ENCODE peak calls at places on chromosome 17, in ten cellular contexts. R is BJ, A is ovary, S is AG04450, E is coronary artery, K is upper lobe of right lung, C is endothelial cell, W is HFFc6, M is uterus, L is mesothelial cell of epicardium. F is an unnamed sample.

GRCh38 chr17:42117397-42118125 is 3.6 kb downstream of the KAT2A start:
- DNase-seq in M (no peak), L (no peak), R (no peak), A (no peak), K (no peak), C (no peak), S (no peak), E (no peak), W (no peak), F (no peak)

GRCh38 chr17:63774141-63774981 is at the start of gene DDX42:
- DNase-seq in L (peak), M (peak), A (peak), S (no peak), W (peak), E (peak), K (peak), C (peak), R (no peak), F (peak)

GRCh38 chr17:20922128-20922670 is 120.6 kb downstream of the USP22 start:
- DNase-seq in W (peak), L (no peak), R (no peak), M (peak), C (no peak), S (no peak), K (no peak), A (no peak), E (no peak), F (no peak)

GRCh38 chr17:78300962-78301820 is 58.7 kb downstream of the SOCS3 start:
- DNase-seq in L (no peak), W (no peak), C (no peak), S (no peak), K (no peak), M (no peak), E (no peak), R (no peak), A (no peak), F (no peak)

GRCh38 chr17:71200597-71200996 is 920.2 kb upstream of the SOX9 start:
- DNase-seq in M (no peak), S (no peak), A (no peak), C (no peak), K (no peak), L (no peak), W (peak), R (no peak), E (no peak), F (no peak)

GRCh38 chr17:29549169-29549935 is 17.5 kb downstream of the ABHD15 start:
- DNase-seq in W (no peak), C (no peak), L (no peak), S (no peak), R (no peak), M (no peak), A (no peak), E (no peak), K (no peak), F (no peak)

GRCh38 chr17:58308985-58309917 is 19.3 kb downstream of the TSPOAP1 start:
- DNase-seq in C (no peak), M (no peak), R (no peak), S (no peak), K (no peak), E (peak), W (no peak), A (no peak), L (peak), F (peak)

GRCh38 chr17:7408341-7408740 is 696 bp downstream of the NLGN2 start:
- DNase-seq in E (no peak), S (no peak), A (no peak), R (no peak), L (no peak), W (no peak), C (no peak), K (no peak), M (no peak), F (no peak)

GRCh38 chr17:17141860-17142552 is 64.1 kb downstream of the PLD6 start:
- DNase-seq in C (peak), S (no peak), M (no peak), L (peak), E (no peak), R (no peak), A (peak), K (no peak), W (peak), F (no peak)

GRCh38 chr17:77959926-77960521 is 1.5 kb downstream of the TNRC6C start:
- DNase-seq in E (no peak), A (no peak), L (no peak), K (no peak), W (no peak), M (no peak), S (no peak), C (no peak), R (no peak), F (no peak)

GRCh38 chr17:81411305-81411704 is 16.0 kb downstream of the BAHCC1 start:
- DNase-seq in W (no peak), A (no peak), E (no peak), L (no peak), R (no peak), M (no peak), S (no peak), C (no peak), K (no peak), F (no peak)

GRCh38 chr17:35796942-35797341 is 1.5 kb upstream of the MMP28 start:
- DNase-seq in A (no peak), W (no peak), R (no peak), M (no peak), K (no peak), C (no peak), S (no peak), L (no peak), E (no peak), F (no peak)

GRCh38 chr17:31561469-31562412 is 170.3 kb downstream of the RAB11FIP4 start:
- DNase-seq in R (no peak), C (no peak), A (no peak), L (no peak), M (no peak), E (no peak), W (peak), K (no peak), S (no peak), F (no peak)

GRCh38 chr17:76174072-76174471 is 33.0 kb upstream of the FOXJ1 start:
- DNase-seq in R (no peak), C (no peak), L (no peak), M (no peak), K (no peak), E (no peak), W (no peak), S (no peak), A (no peak), F (no peak)

GRCh38 chr17:78390241-78391050 is 12.0 kb downstream of the PGS1 start:
- DNase-seq in C (peak), R (peak), L (no peak), S (peak), M (peak), A (no peak), W (peak), K (no peak), E (no peak), F (no peak)

GRCh38 chr17:82400830-82401229 is 17.3 kb upstream of the HEXD start:
- DNase-seq in E (no peak), A (no peak), K (peak), W (no peak), S (no peak), C (no peak), M (no peak), L (no peak), R (no peak), F (no peak)

GRCh38 chr17:80861892-80862291 is 129.7 kb upstream of the CHMP6 start:
- DNase-seq in L (no peak), R (no peak), M (no peak), K (no peak), A (no peak), S (no peak), E (no peak), C (peak), W (no peak), F (no peak)

GRCh38 chr17:2688351-2689342 is 22.9 kb downstream of the CLUH start:
- DNase-seq in R (no peak), E (peak), L (no peak), A (peak), S (no peak), W (no peak), M (peak), K (peak), C (no peak), F (peak)

GRCh38 chr17:14135906-14136590 is 66.7 kb downstream of the COX10 start:
- DNase-seq in R (no peak), M (no peak), S (no peak), L (no peak), E (no peak), W (no peak), C (no peak), A (no peak), K (no peak), F (no peak)

GRCh38 chr17:81239714-81240555 is 817 bp downstream of the NDUFAF8 start:
- DNase-seq in E (no peak), C (no peak), M (no peak), S (no peak), W (peak), L (no peak), K (no peak), A (no peak), R (no peak), F (no peak)

GRCh38 chr17:71163121-71163812 is 957.6 kb upstream of the SOX9 start:
- DNase-seq in L (no peak), R (no peak), S (no peak), A (no peak), M (no peak), K (no peak), W (no peak), C (no peak), E (no peak), F (no peak)

GRCh38 chr17:17186051-17186450 is 20.1 kb downstream of the PLD6 start:
- DNase-seq in R (no peak), L (no peak), A (no peak), M (no peak), K (no peak), W (no peak), S (no peak), C (no peak), E (no peak), F (no peak)

GRCh38 chr17:2179615-2180295 is 123.8 kb downstream of the SMG6 start:
- DNase-seq in A (peak), K (no peak), S (peak), L (peak), M (peak), R (peak), E (peak), W (peak), C (no peak), F (peak)

GRCh38 chr17:3695129-3695722 is 729 bp downstream of the P2RX5 start:
- DNase-seq in C (no peak), M (no peak), L (no peak), W (no peak), E (no peak), K (no peak), R (no peak), S (no peak), A (no peak), F (no peak)

GRCh38 chr17:38613981-38614779 is 8.4 kb upstream of the SRCIN1 start:
- DNase-seq in M (no peak), W (no peak), C (no peak), K (no peak), E (no peak), S (no peak), A (no peak), R (no peak), L (no peak), F (no peak)

GRCh38 chr17:39199986-39200879 is at the start of gene RPL19:
- DNase-seq in S (peak), R (peak), C (peak), E (peak), K (peak), M (peak), L (peak), A (peak), W (peak), F (peak)

GRCh38 chr17:2624292-2624731 is 30.9 kb downstream of the PAFAH1B1 start:
- DNase-seq in S (no peak), A (no peak), W (no peak), E (no peak), M (no peak), L (no peak), R (no peak), K (no peak), C (peak), F (no peak)

GRCh38 chr17:39517224-39517623 is 55.9 kb downstream of the CDK12 start:
- DNase-seq in E (no peak), R (no peak), S (no peak), L (no peak), M (no peak), A (no peak), W (no peak), C (no peak), K (no peak), F (no peak)

GRCh38 chr17:71496552-71496951 is 624.3 kb upstream of the SOX9 start:
- DNase-seq in K (no peak), M (no peak), R (no peak), L (no peak), W (peak), A (no peak), S (no peak), C (no peak), E (no peak), F (no peak)

GRCh38 chr17:75950850-75951554 is 10.2 kb upstream of the FBF1 start:
- DNase-seq in C (no peak), A (no peak), S (no peak), R (no peak), W (no peak), M (no peak), K (no peak), L (no peak), E (no peak), F (no peak)

GRCh38 chr17:32627233-32628008 is 140.6 kb downstream of the CDK5R1 start:
- DNase-seq in C (no peak), A (peak), S (no peak), K (no peak), R (no peak), E (no peak), M (no peak), W (peak), L (no peak), F (no peak)

GRCh38 chr17:37813753-37814152 is 68.9 kb upstream of the HNF1B start:
- DNase-seq in C (no peak), S (peak), A (no peak), R (peak), M (no peak), E (no peak), W (peak), L (no peak), K (no peak), F (no peak)

GRCh38 chr17:8120520-8121443 is 2.5 kb upstream of the ALOXE3 start:
- DNase-seq in S (no peak), K (peak), L (peak), R (no peak), W (peak), E (peak), A (peak), C (peak), M (peak), F (peak)

GRCh38 chr17:13114601-13115024 is 96.8 kb upstream of the ELAC2 start:
- DNase-seq in M (no peak), A (no peak), L (peak), W (peak), E (no peak), K (no peak), R (peak), S (peak), C (peak), F (no peak)

GRCh38 chr17:74544991-74545441 is 899 bp downstream of the CD300C start:
- DNase-seq in K (peak), C (no peak), S (no peak), R (no peak), L (no peak), A (no peak), M (no peak), E (no peak), W (no peak), F (no peak)

DNA sequence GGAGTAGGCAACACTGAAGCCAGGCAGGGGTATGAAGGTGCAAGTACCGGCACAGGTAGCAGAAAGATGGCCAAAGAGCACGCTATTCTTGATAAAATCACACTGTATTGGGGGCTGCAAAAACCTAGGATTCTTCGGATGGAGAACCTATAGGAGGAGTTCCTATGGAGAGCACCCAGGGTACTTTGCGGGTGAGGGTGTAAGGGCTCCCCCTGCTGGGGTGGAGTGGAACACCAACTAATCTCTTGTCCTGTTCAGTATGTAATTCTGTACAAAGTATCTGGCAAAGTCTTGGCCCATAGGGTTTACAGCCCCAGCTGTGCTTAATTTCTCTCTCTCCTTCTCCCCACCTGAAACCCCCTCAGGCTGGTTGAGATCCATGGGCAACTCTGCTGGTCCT is 393.1 kb upstream of the ASIC2 start:
- DNase-seq in W (no peak), R (no peak), K (no peak), A (no peak), C (peak), S (no peak), L (no peak), M (no peak), E (no peak), F (no peak)
- TF ChIP-seq CTCF in W (peak), R (peak), K (peak), A (no peak), C (peak), S (peak), L (peak), M (no peak), E (no peak), F (no peak)

GRCh38 chr17:49514374-49514738 is 19.3 kb downstream of the NGFR start:
- DNase-seq in R (no peak), C (no peak), K (no peak), A (no peak), M (peak), L (no peak), S (no peak), W (no peak), E (peak), F (no peak)
- TF ChIP-seq CTCF in R (peak), C (no peak), K (no peak), A (peak), M (no peak), L (peak), S (peak), W (peak), E (no peak), F (peak)

GRCh38 chr17:45227101-45227591 is 5.5 kb downstream of the FMNL1 start:
- DNase-seq in K (no peak), W (no peak), E (no peak), S (no peak), R (no peak), L (no peak), M (no peak), A (no peak), C (no peak), F (no peak)

GRCh38 chr17:45225051-45225700 is 3.5 kb downstream of the FMNL1 start:
- DNase-seq in K (no peak), C (no peak), W (no peak), E (no peak), L (no peak), R (no peak), M (no peak), A (no peak), S (no peak), F (no peak)

GRCh38 chr17:45225964-45226530 is 4.4 kb downstream of the FMNL1 start:
- DNase-seq in A (no peak), L (no peak), M (peak), S (no peak), E (peak), W (no peak), C (no peak), K (peak), R (no peak), F (no peak)

GRCh38 chr17:45227631-45228120 is 6.0 kb downstream of the FMNL1 start:
- DNase-seq in W (no peak), L (no peak), S (no peak), R (no peak), K (no peak), E (no peak), C (no peak), A (no peak), M (no peak), F (no peak)

DNA sequence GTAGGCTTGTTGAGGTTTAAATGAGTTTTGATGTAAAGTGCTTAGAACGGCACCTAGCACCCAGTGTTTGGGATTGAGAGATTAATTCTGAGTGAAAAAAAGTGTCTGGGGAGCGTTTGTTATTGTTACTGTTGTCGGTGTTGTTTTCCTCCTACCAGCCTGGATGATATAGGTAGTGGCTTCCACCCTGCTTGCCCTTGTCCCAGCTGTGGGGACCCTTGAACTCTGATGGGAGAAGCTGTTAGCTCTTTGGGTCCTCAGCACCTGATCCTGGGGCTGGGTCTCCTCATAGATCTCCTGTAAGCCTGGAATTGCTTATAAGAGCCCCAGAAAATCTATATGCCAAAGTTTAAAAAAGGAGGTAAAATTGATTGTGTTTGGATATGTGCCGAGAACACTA is 4.9 kb downstream of the FMNL1 start:
- DNase-seq in L (no peak), R (no peak), M (no peak), W (no peak), K (no peak), C (no peak), E (no peak), S (no peak), A (no peak), F (no peak)
- TF ChIP-seq CTCF in L (no peak), R (no peak), M (no peak), W (no peak), K (no peak), C (no peak), E (no peak), S (no peak), A (no peak), F (no peak)

DNA sequence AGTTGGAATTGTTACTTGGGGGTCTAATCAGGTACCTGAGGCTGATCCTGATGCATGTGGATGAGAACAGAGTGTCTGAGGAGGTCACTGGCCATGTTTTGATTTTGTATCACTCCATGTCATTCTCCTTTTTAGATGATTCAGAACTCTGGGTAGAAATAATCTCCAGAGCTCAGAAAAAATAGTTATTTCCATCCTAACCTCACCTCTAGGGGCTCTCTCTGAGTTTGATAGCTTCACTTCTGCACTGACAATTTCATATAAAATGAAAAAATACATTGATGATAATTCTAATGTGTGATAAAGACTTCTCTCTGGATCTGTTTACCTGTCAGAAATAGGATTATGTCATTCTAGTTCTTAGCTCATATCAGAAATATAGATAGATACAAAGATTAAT is 6.2 kb upstream of the KRT12 start:
- DNase-seq in S (no peak), M (no peak), C (no peak), E (no peak), W (no peak), K (no peak), R (no peak), A (no peak), L (no peak), F (no peak)
- TF ChIP-seq CTCF in S (peak), M (no peak), C (no peak), E (no peak), W (peak), K (no peak), R (peak), A (no peak), L (no peak), F (peak)

DNA sequence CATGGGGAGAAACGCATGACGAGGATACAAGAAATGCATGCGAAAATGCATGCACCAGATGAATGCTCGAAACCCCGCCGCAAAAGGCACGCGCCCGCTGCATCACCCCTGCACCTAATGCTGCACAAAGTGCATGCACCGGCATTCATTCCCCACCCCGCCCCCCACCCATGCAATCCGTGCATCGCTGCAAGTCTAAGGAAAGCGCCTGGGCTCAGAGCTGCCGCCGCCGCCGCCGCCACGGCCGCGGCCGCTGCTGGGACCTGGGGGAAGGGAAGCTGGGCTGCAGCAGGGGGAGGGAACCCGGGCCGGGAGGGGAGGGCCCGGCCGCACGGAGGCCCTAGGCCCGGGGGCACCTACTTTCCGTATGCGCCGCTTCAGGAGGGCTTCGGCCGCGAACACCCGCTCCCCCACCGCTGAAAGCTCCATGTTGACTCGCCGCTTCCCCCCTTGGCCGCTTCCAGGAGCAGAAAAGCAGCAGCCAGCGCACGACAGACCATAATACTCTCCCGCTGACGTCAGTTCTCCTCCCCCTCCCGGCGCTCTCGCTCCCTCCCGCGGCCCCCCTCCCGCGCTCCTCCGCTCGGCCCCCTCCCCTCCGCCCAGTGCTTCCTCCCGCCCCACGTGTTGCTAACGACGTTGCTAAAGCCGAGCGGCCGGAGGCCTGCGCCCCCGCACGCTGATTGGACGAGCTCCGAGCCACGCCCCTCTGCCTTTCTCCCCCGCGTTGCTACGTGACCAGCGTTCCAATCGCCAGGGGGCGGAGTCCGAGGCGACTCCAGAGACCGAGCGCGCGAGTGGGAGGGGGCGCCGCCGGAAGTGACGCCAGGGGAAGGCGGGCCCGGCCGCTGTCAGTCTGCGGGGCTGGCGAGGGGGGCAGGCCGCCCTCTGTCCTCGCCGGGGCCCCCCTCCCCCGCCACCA is at the start of gene CBX8:
- DNase-seq in C (peak), W (peak), A (peak), E (peak), L (peak), K (peak), M (peak), R (peak), S (peak), F (peak)
- TF ChIP-seq CTCF in C (no peak), W (peak), A (peak), E (no peak), L (peak), K (peak), M (peak), R (peak), S (no peak), F (peak)